ENCODE peak calls at places on chromosomes 13 and 19, in ten cellular contexts. One of them, this sample, is unnamed.

GRCh38 chr13:113637262-113638160 is 20.5 kb downstream of the ATP4B start:
- DNase-seq in IMR-90: no peak
- DNase-seq in stomach: no peak
- DNase-seq in uterus: no peak
- DNase-seq in esophagus squamous epithelium: no peak
- DNase-seq in A549: no peak
- DNase-seq in suprapubic skin: no peak
- DNase-seq in HCT116: no peak
- DNase-seq in heart left ventricle: peak; percentile 17
- DNase-seq in vagina: no peak
- DNase-seq in this sample: peak; percentile 13

GRCh38 chr19:41321600-41322270 is 11.8 kb downstream of the CCDC97 start:
- DNase-seq in HCT116: no peak
- DNase-seq in vagina: no peak
- DNase-seq in esophagus squamous epithelium: no peak
- DNase-seq in suprapubic skin: no peak
- DNase-seq in IMR-90: peak; percentile 80
- DNase-seq in A549: peak; percentile 95
- DNase-seq in uterus: peak; percentile 59
- DNase-seq in stomach: no peak
- DNase-seq in heart left ventricle: peak; percentile 60
- DNase-seq in this sample: peak; percentile 49

GRCh38 chr13:98451676-98452105 is 125.2 kb downstream of the STK24 start:
- DNase-seq in uterus: peak; percentile 69
- DNase-seq in suprapubic skin: no peak
- DNase-seq in stomach: no peak
- DNase-seq in esophagus squamous epithelium: no peak
- DNase-seq in heart left ventricle: peak; percentile 70
- DNase-seq in HCT116: no peak
- DNase-seq in vagina: no peak
- DNase-seq in IMR-90: peak; percentile 40
- DNase-seq in A549: no peak
- DNase-seq in this sample: peak; percentile 47

GRCh38 chr19:49061445-49061844 is 3.2 kb downstream of the NTF4 start:
- DNase-seq in suprapubic skin: no peak
- DNase-seq in IMR-90: no peak
- DNase-seq in A549: no peak
- DNase-seq in uterus: no peak
- DNase-seq in stomach: no peak
- DNase-seq in HCT116: no peak
- DNase-seq in vagina: no peak
- DNase-seq in heart left ventricle: no peak
- DNase-seq in esophagus squamous epithelium: no peak
- DNase-seq in this sample: no peak

GRCh38 chr13:97015661-97016350 is 21.5 kb upstream of the OXGR1 start:
- DNase-seq in heart left ventricle: no peak
- DNase-seq in A549: no peak
- DNase-seq in uterus: no peak
- DNase-seq in HCT116: no peak
- DNase-seq in suprapubic skin: no peak
- DNase-seq in esophagus squamous epithelium: no peak
- DNase-seq in stomach: no peak
- DNase-seq in vagina: no peak
- DNase-seq in IMR-90: no peak
- DNase-seq in this sample: no peak

GRCh38 chr19:28941833-28942232 is 271.1 kb downstream of the UQCRFS1 start:
- DNase-seq in stomach: peak; percentile 28
- DNase-seq in esophagus squamous epithelium: no peak
- DNase-seq in heart left ventricle: no peak
- DNase-seq in HCT116: no peak
- DNase-seq in suprapubic skin: no peak
- DNase-seq in IMR-90: no peak
- DNase-seq in vagina: no peak
- DNase-seq in uterus: no peak
- DNase-seq in A549: no peak
- DNase-seq in this sample: no peak

GRCh38 chr19:18610556-18611326 is 1.9 kb upstream of the TMEM59L start:
- DNase-seq in uterus: no peak
- DNase-seq in IMR-90: no peak
- DNase-seq in vagina: no peak
- DNase-seq in heart left ventricle: no peak
- DNase-seq in HCT116: no peak
- DNase-seq in esophagus squamous epithelium: no peak
- DNase-seq in A549: no peak
- DNase-seq in suprapubic skin: no peak
- DNase-seq in stomach: no peak
- DNase-seq in this sample: no peak

GRCh38 chr13:32246468-32246867 is 68.7 kb downstream of the ZAR1L start:
- DNase-seq in esophagus squamous epithelium: no peak
- DNase-seq in A549: peak; percentile 43
- DNase-seq in heart left ventricle: peak; percentile 73
- DNase-seq in stomach: peak; percentile 68
- DNase-seq in vagina: no peak
- DNase-seq in uterus: peak; percentile 35
- DNase-seq in HCT116: peak; percentile 66
- DNase-seq in IMR-90: peak; percentile 76
- DNase-seq in suprapubic skin: no peak
- DNase-seq in this sample: peak; percentile 37

GRCh38 chr13:37448072-37448471 is 150.5 kb downstream of the POSTN start:
- DNase-seq in esophagus squamous epithelium: no peak
- DNase-seq in suprapubic skin: no peak
- DNase-seq in IMR-90: peak; percentile 56
- DNase-seq in uterus: no peak
- DNase-seq in stomach: no peak
- DNase-seq in vagina: no peak
- DNase-seq in heart left ventricle: no peak
- DNase-seq in HCT116: no peak
- DNase-seq in A549: no peak
- DNase-seq in this sample: no peak

GRCh38 chr19:13579388-13580060 is 73.2 kb upstream of the CACNA1A start:
- DNase-seq in esophagus squamous epithelium: no peak
- DNase-seq in stomach: no peak
- DNase-seq in uterus: no peak
- DNase-seq in A549: no peak
- DNase-seq in HCT116: no peak
- DNase-seq in vagina: no peak
- DNase-seq in suprapubic skin: no peak
- DNase-seq in heart left ventricle: no peak
- DNase-seq in IMR-90: peak; percentile 65
- DNase-seq in this sample: no peak

GRCh38 chr19:53977429-53977990 is 13.9 kb upstream of the CACNG6 start:
- DNase-seq in IMR-90: peak; percentile 78
- DNase-seq in vagina: no peak
- DNase-seq in HCT116: peak; percentile 70
- DNase-seq in heart left ventricle: peak; percentile 75
- DNase-seq in esophagus squamous epithelium: no peak
- DNase-seq in suprapubic skin: no peak
- DNase-seq in uterus: peak; percentile 58
- DNase-seq in A549: peak; percentile 90
- DNase-seq in stomach: peak; percentile 69
- DNase-seq in this sample: peak; percentile 41

GRCh38 chr19:38358071-38358470 is 16.3 kb upstream of the PSMD8 start:
- DNase-seq in heart left ventricle: no peak
- DNase-seq in stomach: no peak
- DNase-seq in suprapubic skin: no peak
- DNase-seq in A549: no peak
- DNase-seq in esophagus squamous epithelium: no peak
- DNase-seq in uterus: no peak
- DNase-seq in IMR-90: no peak
- DNase-seq in vagina: no peak
- DNase-seq in HCT116: no peak
- DNase-seq in this sample: no peak

GRCh38 chr13:76711515-76712182 is 174.6 kb downstream of the KCTD12 start:
- DNase-seq in suprapubic skin: no peak
- DNase-seq in IMR-90: peak; percentile 94
- DNase-seq in stomach: no peak
- DNase-seq in heart left ventricle: peak; percentile 33
- DNase-seq in esophagus squamous epithelium: no peak
- DNase-seq in A549: no peak
- DNase-seq in vagina: no peak
- DNase-seq in uterus: peak; percentile 42
- DNase-seq in HCT116: no peak
- DNase-seq in this sample: peak; percentile 26

DNA sequence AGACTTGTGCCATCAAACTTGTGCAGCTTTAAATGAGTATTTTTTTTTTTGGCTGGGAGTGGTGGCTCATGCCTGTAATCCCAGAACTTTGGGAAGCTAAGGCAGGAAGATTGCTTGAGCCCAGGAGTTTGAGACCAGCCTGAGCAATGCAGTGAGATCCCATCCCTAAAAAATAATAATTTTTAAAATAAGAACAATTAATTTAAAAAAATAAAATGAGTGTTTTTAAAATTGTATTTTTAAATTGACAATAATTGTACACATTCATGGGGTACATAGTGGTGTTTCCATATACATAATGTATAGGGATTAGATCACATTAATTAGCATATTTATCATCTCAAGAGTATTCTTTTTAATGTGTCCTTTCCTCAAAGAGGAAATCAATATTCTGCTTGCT is 81.5 kb upstream of the RUBCNL start:
- DNase-seq in suprapubic skin: no peak
- DNase-seq in heart left ventricle: no peak
- DNase-seq in esophagus squamous epithelium: no peak
- DNase-seq in A549: no peak
- DNase-seq in vagina: no peak
- DNase-seq in uterus: no peak
- DNase-seq in IMR-90: no peak
- DNase-seq in HCT116: no peak
- DNase-seq in stomach: no peak
- DNase-seq in this sample: no peak
- H3K9me3 ChIP-seq in suprapubic skin: no peaks in the 10 kb centered on the region
- H3K9me3 ChIP-seq in heart left ventricle: no peaks in the 10 kb centered on the region
- H3K9me3 ChIP-seq in esophagus squamous epithelium: no peaks in the 10 kb centered on the region
- H3K9me3 ChIP-seq in A549: no peaks in the 10 kb centered on the region
- H3K9me3 ChIP-seq in vagina: no peaks in the 10 kb centered on the region
- H3K9me3 ChIP-seq in uterus: no peaks in the 10 kb centered on the region
- H3K9me3 ChIP-seq in IMR-90: no peaks in the 10 kb centered on the region
- H3K9me3 ChIP-seq in HCT116: no peaks in the 10 kb centered on the region
- H3K9me3 ChIP-seq in stomach: no peaks in the 10 kb centered on the region
- H3K9me3 ChIP-seq in this sample: peaks cover 3% of the 10 kb centered on the region

DNA sequence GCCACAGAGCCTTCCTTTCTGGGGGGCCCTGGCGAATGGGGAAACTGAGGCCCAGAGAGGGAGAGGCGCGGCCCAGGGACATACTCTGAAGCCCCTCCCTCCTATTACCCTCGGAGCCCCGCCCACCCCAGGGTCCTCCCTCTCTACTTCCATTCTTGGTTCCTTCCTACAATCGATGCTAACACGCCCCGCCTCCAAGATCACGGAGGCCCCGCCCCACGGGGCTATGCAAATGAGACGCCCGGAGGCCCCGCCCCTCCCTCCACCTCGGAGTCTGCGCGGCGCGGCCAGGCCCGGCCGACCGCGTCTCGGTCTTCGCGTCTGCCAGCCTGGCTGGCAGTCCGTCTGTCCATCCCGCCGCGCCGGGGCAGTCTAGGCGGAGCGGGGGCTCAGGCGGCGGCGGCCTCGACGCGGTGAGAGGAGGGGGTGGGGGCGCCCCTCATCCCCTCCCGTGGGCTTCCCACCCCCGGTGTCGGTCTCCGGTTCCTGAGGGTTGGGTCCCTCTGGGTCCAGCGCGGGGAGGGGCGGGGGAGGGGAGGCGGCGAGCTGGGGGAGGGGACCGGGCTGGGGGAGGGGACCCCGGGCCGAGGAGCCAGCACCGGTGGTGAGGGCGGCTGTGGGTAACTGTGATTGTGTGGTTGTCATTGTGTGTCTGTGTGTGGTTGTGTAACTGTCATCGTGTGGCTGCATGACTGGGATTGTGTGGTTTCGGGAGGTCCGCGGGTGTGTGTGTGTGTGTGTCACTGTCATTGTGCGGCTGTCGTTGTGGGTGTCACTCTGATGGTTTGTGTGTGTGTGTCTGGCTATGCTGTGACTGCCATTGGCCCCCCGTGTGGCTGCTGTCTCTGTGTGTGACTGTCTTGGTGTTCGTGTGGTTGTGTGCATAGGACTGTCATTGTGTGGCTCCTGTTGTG is at the start of gene PLPPR2:
- DNase-seq in esophagus squamous epithelium: peak; percentile 52
- DNase-seq in heart left ventricle: peak; percentile 97
- DNase-seq in A549: peak; percentile 56
- DNase-seq in HCT116: peak; percentile 82
- DNase-seq in stomach: peak; percentile 95
- DNase-seq in vagina: no peak
- DNase-seq in IMR-90: peak; percentile 81
- DNase-seq in suprapubic skin: peak; percentile 96
- DNase-seq in uterus: peak; percentile 96
- DNase-seq in this sample: peak; percentile 97
- TF ChIP-seq POLR2A in esophagus squamous epithelium: peak; percentile 54
- TF ChIP-seq POLR2A in heart left ventricle: peak; percentile 77
- TF ChIP-seq POLR2A in A549: peak; percentile 56
- TF ChIP-seq POLR2A in HCT116: peak; percentile 51
- TF ChIP-seq POLR2A in stomach: no peak
- TF ChIP-seq POLR2A in vagina: no peak
- TF ChIP-seq POLR2A in IMR-90: peak; percentile 84
- TF ChIP-seq POLR2A in suprapubic skin: no peak
- TF ChIP-seq POLR2A in uterus: peak; percentile 70
- TF ChIP-seq POLR2A in this sample: peak; percentile 65

DNA sequence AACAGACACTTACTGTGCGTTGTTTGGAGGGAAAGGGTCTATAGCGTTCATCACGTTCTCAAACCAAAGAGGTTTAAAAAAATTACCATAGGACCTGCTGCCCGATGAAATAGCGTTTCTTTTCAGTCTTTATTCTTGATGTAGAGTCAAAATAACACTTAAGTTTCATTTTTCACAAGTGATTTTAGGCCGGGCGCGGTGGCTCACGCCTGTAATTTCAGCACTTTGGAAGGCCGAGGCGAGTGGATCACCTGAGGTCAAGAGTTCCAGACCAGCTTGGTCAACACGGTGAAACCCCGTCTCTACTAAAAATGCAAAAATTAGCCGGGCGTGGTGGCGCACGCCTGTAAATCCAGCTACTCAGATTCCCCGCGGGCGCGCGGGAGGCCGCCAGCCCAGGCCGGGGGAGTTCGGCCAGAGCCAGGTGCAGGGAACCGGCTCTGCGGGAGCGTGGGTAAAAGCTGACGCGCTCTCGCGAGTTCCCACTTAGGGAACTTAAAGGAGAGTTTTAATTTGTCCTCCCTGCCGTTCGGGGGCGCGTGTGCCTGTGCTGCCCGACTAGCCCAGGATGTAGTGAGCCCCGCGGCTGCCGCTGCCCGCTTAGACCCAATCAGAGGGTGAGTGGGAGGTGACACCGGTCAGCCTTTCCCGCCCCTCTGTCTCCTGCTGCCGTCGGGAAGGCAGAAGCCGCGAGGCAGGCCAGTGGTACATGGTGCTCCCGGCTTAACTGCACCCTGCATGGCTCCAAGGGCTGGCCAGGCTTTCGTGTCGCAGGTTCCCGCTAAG is 35.8 kb upstream of the NEK3 start:
- DNase-seq in vagina: no peak
- DNase-seq in uterus: peak; percentile 77
- DNase-seq in A549: no peak
- DNase-seq in suprapubic skin: peak; percentile 90
- DNase-seq in HCT116: no peak
- DNase-seq in esophagus squamous epithelium: peak; percentile 44
- DNase-seq in heart left ventricle: peak; percentile 90
- DNase-seq in IMR-90: peak; percentile 50
- DNase-seq in stomach: peak; percentile 79
- DNase-seq in this sample: peak; percentile 78
- H3K4me1 ChIP-seq in vagina: peaks cover 24% of the 10 kb centered on the region
- H3K4me1 ChIP-seq in uterus: no peaks in the 10 kb centered on the region
- H3K4me1 ChIP-seq in A549: no peaks in the 10 kb centered on the region
- H3K4me1 ChIP-seq in suprapubic skin: peaks cover 28% of the 10 kb centered on the region
- H3K4me1 ChIP-seq in HCT116: peaks cover 14% of the 10 kb centered on the region
- H3K4me1 ChIP-seq in esophagus squamous epithelium: peaks cover 15% of the 10 kb centered on the region
- H3K4me1 ChIP-seq in heart left ventricle: peaks cover 17% of the 10 kb centered on the region
- H3K4me1 ChIP-seq in IMR-90: no peaks in the 10 kb centered on the region
- H3K4me1 ChIP-seq in stomach: peaks cover 16% of the 10 kb centered on the region
- H3K4me1 ChIP-seq in this sample: peaks cover 4% of the 10 kb centered on the region

GRCh38 chr19:21612403-21612872 is 107.0 kb downstream of the ZNF429 start:
- DNase-seq in suprapubic skin: no peak
- DNase-seq in esophagus squamous epithelium: no peak
- DNase-seq in stomach: no peak
- DNase-seq in uterus: no peak
- DNase-seq in HCT116: no peak
- DNase-seq in heart left ventricle: no peak
- DNase-seq in A549: no peak
- DNase-seq in IMR-90: no peak
- DNase-seq in vagina: no peak
- DNase-seq in this sample: no peak
- H3K9me3 ChIP-seq in suprapubic skin: no peaks in the 10 kb centered on the region
- H3K9me3 ChIP-seq in esophagus squamous epithelium: no peaks in the 10 kb centered on the region
- H3K9me3 ChIP-seq in stomach: no peaks in the 10 kb centered on the region
- H3K9me3 ChIP-seq in uterus: no peaks in the 10 kb centered on the region
- H3K9me3 ChIP-seq in HCT116: peaks cover 5% of the 10 kb centered on the region
- H3K9me3 ChIP-seq in heart left ventricle: no peaks in the 10 kb centered on the region
- H3K9me3 ChIP-seq in A549: no peaks in the 10 kb centered on the region
- H3K9me3 ChIP-seq in IMR-90: peaks cover 4% of the 10 kb centered on the region
- H3K9me3 ChIP-seq in vagina: no peaks in the 10 kb centered on the region
- H3K9me3 ChIP-seq in this sample: no peaks in the 10 kb centered on the region